ENCODE peak calls at places on chromosomes 16 and 17, in six cellular contexts. One of them, this sample, is unnamed.

GRCh38 chr17:37682007-37682406 is 38.8 kb upstream of the DDX52 start:
- DNase-seq in GM23338: no peak
- DNase-seq in HCT116: no peak
- DNase-seq in fibroblast of lung: no peak
- DNase-seq in IMR-90: no peak
- DNase-seq in keratinocyte: no peak
- DNase-seq in this sample: no peak

GRCh38 chr16:47732122-47732805 is 271.1 kb downstream of the PHKB start:
- DNase-seq in GM23338: peak; percentile 2
- DNase-seq in HCT116: peak; percentile 42
- DNase-seq in fibroblast of lung: peak; percentile 99
- DNase-seq in IMR-90: peak; percentile 98
- DNase-seq in keratinocyte: peak; percentile 72
- DNase-seq in this sample: peak; percentile 79

GRCh38 chr17:19250421-19251141 is 13.4 kb downstream of the EPN2 start:
- DNase-seq in GM23338: no peak
- DNase-seq in HCT116: no peak
- DNase-seq in fibroblast of lung: no peak
- DNase-seq in IMR-90: no peak
- DNase-seq in keratinocyte: no peak
- DNase-seq in this sample: no peak

GRCh38 chr17:72870437-72870985 is 222.0 kb downstream of the SLC39A11 start:
- DNase-seq in GM23338: no peak
- DNase-seq in HCT116: no peak
- DNase-seq in fibroblast of lung: no peak
- DNase-seq in IMR-90: no peak
- DNase-seq in keratinocyte: no peak
- DNase-seq in this sample: no peak

GRCh38 chr17:63150994-63151464 is 185.0 kb downstream of the TANC2 start:
- DNase-seq in GM23338: peak; percentile 27
- DNase-seq in HCT116: no peak
- DNase-seq in fibroblast of lung: peak; percentile 73
- DNase-seq in IMR-90: peak; percentile 80
- DNase-seq in keratinocyte: no peak
- DNase-seq in this sample: no peak

GRCh38 chr17:63558441-63558840 is 8.2 kb downstream of the DCAF7 start:
- DNase-seq in GM23338: no peak
- DNase-seq in HCT116: no peak
- DNase-seq in fibroblast of lung: no peak
- DNase-seq in IMR-90: no peak
- DNase-seq in keratinocyte: no peak
- DNase-seq in this sample: no peak

GRCh38 chr17:39548494-39548893 is 59.2 kb downstream of the NEUROD2 start:
- DNase-seq in GM23338: no peak
- DNase-seq in HCT116: no peak
- DNase-seq in fibroblast of lung: no peak
- DNase-seq in IMR-90: no peak
- DNase-seq in keratinocyte: no peak
- DNase-seq in this sample: no peak

GRCh38 chr17:9806709-9807108 is 15.2 kb downstream of the GSG1L2 start:
- DNase-seq in GM23338: no peak
- DNase-seq in HCT116: no peak
- DNase-seq in fibroblast of lung: no peak
- DNase-seq in IMR-90: no peak
- DNase-seq in keratinocyte: no peak
- DNase-seq in this sample: no peak

GRCh38 chr17:72615627-72615991 is 476.9 kb downstream of the SLC39A11 start:
- DNase-seq in GM23338: no peak
- DNase-seq in HCT116: no peak
- DNase-seq in fibroblast of lung: no peak
- DNase-seq in IMR-90: no peak
- DNase-seq in keratinocyte: no peak
- DNase-seq in this sample: no peak

GRCh38 chr17:386145-386876 is 33.7 kb upstream of the RPH3AL start:
- DNase-seq in GM23338: peak; percentile 80
- DNase-seq in HCT116: peak; percentile 6
- DNase-seq in fibroblast of lung: peak; percentile 23
- DNase-seq in IMR-90: no peak
- DNase-seq in keratinocyte: no peak
- DNase-seq in this sample: peak; percentile 99

GRCh38 chr17:15343749-15344148 is 2.4 kb upstream of the TEKT3 start:
- DNase-seq in GM23338: no peak
- DNase-seq in HCT116: no peak
- DNase-seq in fibroblast of lung: peak; percentile 69
- DNase-seq in IMR-90: peak; percentile 75
- DNase-seq in keratinocyte: no peak
- DNase-seq in this sample: peak; percentile 96

GRCh38 chr17:4488989-4489595 is 9.6 kb upstream of the SPNS2 start:
- DNase-seq in GM23338: no peak
- DNase-seq in HCT116: no peak
- DNase-seq in fibroblast of lung: no peak
- DNase-seq in IMR-90: no peak
- DNase-seq in keratinocyte: no peak
- DNase-seq in this sample: peak; percentile 62

GRCh38 chr16:85228970-85229430 is 116.7 kb upstream of the CIBAR2 start:
- DNase-seq in GM23338: no peak
- DNase-seq in HCT116: no peak
- DNase-seq in fibroblast of lung: no peak
- DNase-seq in IMR-90: no peak
- DNase-seq in keratinocyte: no peak
- DNase-seq in this sample: no peak

GRCh38 chr17:67227488-67227887 is 17.5 kb downstream of the HELZ start:
- DNase-seq in GM23338: no peak
- DNase-seq in HCT116: no peak
- DNase-seq in fibroblast of lung: peak; percentile 46
- DNase-seq in IMR-90: peak; percentile 28
- DNase-seq in keratinocyte: no peak
- DNase-seq in this sample: no peak

GRCh38 chr16:23293016-23293415 is 9.1 kb upstream of the SCNN1B start:
- DNase-seq in GM23338: no peak
- DNase-seq in HCT116: no peak
- DNase-seq in fibroblast of lung: no peak
- DNase-seq in IMR-90: no peak
- DNase-seq in keratinocyte: no peak
- DNase-seq in this sample: no peak
- H4K20me1 ChIP-seq in GM23338: no peaks in the 10 kb centered on the region
- H4K20me1 ChIP-seq in HCT116: no peaks in the 10 kb centered on the region
- H4K20me1 ChIP-seq in fibroblast of lung: no peaks in the 10 kb centered on the region
- H4K20me1 ChIP-seq in IMR-90: no peaks in the 10 kb centered on the region
- H4K20me1 ChIP-seq in keratinocyte: no peaks in the 10 kb centered on the region
- H4K20me1 ChIP-seq in this sample: no peaks in the 10 kb centered on the region

DNA sequence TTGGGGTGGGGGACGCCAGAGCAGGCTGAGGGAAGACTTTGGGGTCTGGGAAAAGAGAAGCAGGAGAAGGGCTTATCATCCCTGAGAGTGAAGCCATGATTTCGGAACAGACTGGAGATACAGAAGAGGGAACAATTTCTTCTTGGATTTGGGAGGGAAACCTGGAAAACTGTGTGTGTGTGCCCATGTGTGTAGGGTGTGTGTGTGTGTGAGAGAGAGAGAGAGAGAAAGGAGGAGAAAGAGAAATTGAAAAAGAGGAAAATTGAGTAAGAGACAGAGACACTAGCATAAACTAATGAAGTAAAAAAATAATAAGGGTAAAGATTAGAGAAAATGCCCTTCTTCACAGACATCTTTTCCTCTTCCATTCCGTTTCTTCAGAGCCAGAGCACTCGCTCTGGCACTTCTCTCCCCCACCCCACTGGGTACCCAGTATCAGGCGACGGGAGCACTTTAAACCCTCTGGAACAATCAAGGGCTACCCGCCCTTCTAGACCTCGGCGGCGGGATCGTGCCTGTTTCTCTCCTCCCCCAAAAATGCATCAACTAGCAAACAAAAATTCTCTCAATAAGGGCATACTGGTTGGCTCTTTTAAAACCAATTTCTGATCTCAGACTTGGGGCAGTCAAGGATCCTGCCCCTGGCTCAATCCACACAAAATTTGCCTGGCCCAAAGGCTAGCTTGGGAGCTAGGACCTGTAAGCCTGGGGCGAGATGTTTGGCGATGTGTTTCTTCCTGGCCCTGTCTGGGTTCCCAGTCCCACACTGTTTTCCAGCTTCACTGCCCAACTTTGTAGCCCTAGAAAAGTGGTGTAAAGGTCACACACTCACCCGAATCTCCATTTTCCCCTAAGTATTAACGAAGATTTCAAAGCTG is 14.1 kb upstream of the HOXB2 start:
- DNase-seq in GM23338: no peak
- DNase-seq in HCT116: no peak
- DNase-seq in fibroblast of lung: no peak
- DNase-seq in IMR-90: no peak
- DNase-seq in keratinocyte: no peak
- DNase-seq in this sample: no peak
- H4K20me1 ChIP-seq in GM23338: peaks cover 65% of the 10 kb centered on the region
- H4K20me1 ChIP-seq in HCT116: no peaks in the 10 kb centered on the region
- H4K20me1 ChIP-seq in fibroblast of lung: no peaks in the 10 kb centered on the region
- H4K20me1 ChIP-seq in IMR-90: peaks cover 21% of the 10 kb centered on the region
- H4K20me1 ChIP-seq in keratinocyte: no peaks in the 10 kb centered on the region
- H4K20me1 ChIP-seq in this sample: no peaks in the 10 kb centered on the region

GRCh38 chr16:28182183-28182582 is 29.6 kb downstream of the XPO6 start:
- DNase-seq in GM23338: no peak
- DNase-seq in HCT116: no peak
- DNase-seq in fibroblast of lung: peak; percentile 53
- DNase-seq in IMR-90: peak; percentile 66
- DNase-seq in keratinocyte: no peak
- DNase-seq in this sample: no peak

GRCh38 chr16:28183930-28184329 is 27.8 kb downstream of the XPO6 start:
- DNase-seq in GM23338: no peak
- DNase-seq in HCT116: no peak
- DNase-seq in fibroblast of lung: no peak
- DNase-seq in IMR-90: no peak
- DNase-seq in keratinocyte: no peak
- DNase-seq in this sample: no peak

GRCh38 chr16:28181557-28181914 is 30.2 kb downstream of the XPO6 start:
- DNase-seq in GM23338: no peak
- DNase-seq in HCT116: peak; percentile 51
- DNase-seq in fibroblast of lung: peak; percentile 96
- DNase-seq in IMR-90: peak; percentile 97
- DNase-seq in keratinocyte: peak; percentile 52
- DNase-seq in this sample: no peak

GRCh38 chr16:28184625-28185024 is 27.1 kb downstream of the XPO6 start:
- DNase-seq in GM23338: no peak
- DNase-seq in HCT116: no peak
- DNase-seq in fibroblast of lung: no peak
- DNase-seq in IMR-90: no peak
- DNase-seq in keratinocyte: no peak
- DNase-seq in this sample: no peak

GRCh38 chr16:28183441-28183840 is 28.3 kb downstream of the XPO6 start:
- DNase-seq in GM23338: no peak
- DNase-seq in HCT116: no peak
- DNase-seq in fibroblast of lung: no peak
- DNase-seq in IMR-90: no peak
- DNase-seq in keratinocyte: no peak
- DNase-seq in this sample: no peak
- H4K20me1 ChIP-seq in GM23338: peaks cover 56% of the 10 kb centered on the region
- H4K20me1 ChIP-seq in HCT116: peaks cover 44% of the 10 kb centered on the region
- H4K20me1 ChIP-seq in fibroblast of lung: peaks cover 1% of the 10 kb centered on the region
- H4K20me1 ChIP-seq in IMR-90: peaks cover 38% of the 10 kb centered on the region
- H4K20me1 ChIP-seq in keratinocyte: peaks cover 29% of the 10 kb centered on the region
- H4K20me1 ChIP-seq in this sample: peaks cover 56% of the 10 kb centered on the region

DNA sequence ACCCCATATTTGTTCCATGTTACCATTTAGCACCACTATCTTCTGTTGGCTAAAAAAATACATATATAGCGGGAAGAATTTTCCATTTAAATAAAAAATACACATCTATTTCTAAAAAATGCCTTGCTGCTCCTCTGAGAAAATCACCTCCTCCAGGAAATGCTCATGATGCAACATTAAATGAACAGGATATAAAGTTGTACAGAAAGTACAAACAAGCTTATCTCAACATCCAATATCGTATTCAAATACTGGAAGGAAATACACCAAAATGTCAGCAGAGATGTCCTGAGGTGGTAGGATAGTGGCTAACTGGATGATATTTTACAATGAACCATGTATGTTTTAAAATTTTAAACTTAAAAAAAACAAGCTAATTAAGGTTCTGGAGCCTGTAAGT is 21.3 kb downstream of the GNA13 start:
- DNase-seq in GM23338: no peak
- DNase-seq in HCT116: no peak
- DNase-seq in fibroblast of lung: no peak
- DNase-seq in IMR-90: no peak
- DNase-seq in keratinocyte: no peak
- DNase-seq in this sample: no peak
- H4K20me1 ChIP-seq in GM23338: peaks cover 26% of the 10 kb centered on the region
- H4K20me1 ChIP-seq in HCT116: peaks cover 13% of the 10 kb centered on the region
- H4K20me1 ChIP-seq in fibroblast of lung: no peaks in the 10 kb centered on the region
- H4K20me1 ChIP-seq in IMR-90: peaks cover 62% of the 10 kb centered on the region
- H4K20me1 ChIP-seq in keratinocyte: peaks cover 12% of the 10 kb centered on the region
- H4K20me1 ChIP-seq in this sample: peaks cover 19% of the 10 kb centered on the region

GRCh38 chr16:12236491-12237030 is 260.0 kb downstream of the SNX29 start:
- DNase-seq in GM23338: no peak
- DNase-seq in HCT116: no peak
- DNase-seq in fibroblast of lung: peak; percentile 23
- DNase-seq in IMR-90: peak; percentile 20
- DNase-seq in keratinocyte: no peak
- DNase-seq in this sample: no peak
- H4K20me1 ChIP-seq in GM23338: no peaks in the 10 kb centered on the region
- H4K20me1 ChIP-seq in HCT116: no peaks in the 10 kb centered on the region
- H4K20me1 ChIP-seq in fibroblast of lung: no peaks in the 10 kb centered on the region
- H4K20me1 ChIP-seq in IMR-90: no peaks in the 10 kb centered on the region
- H4K20me1 ChIP-seq in keratinocyte: peaks cover 2% of the 10 kb centered on the region
- H4K20me1 ChIP-seq in this sample: no peaks in the 10 kb centered on the region

GRCh38 chr16:2770057-2770780 is 6.9 kb downstream of the ELOB start:
- DNase-seq in GM23338: no peak
- DNase-seq in HCT116: no peak
- DNase-seq in fibroblast of lung: no peak
- DNase-seq in IMR-90: no peak
- DNase-seq in keratinocyte: no peak
- DNase-seq in this sample: peak; percentile 66
- H4K20me1 ChIP-seq in GM23338: peaks cover 18% of the 10 kb centered on the region
- H4K20me1 ChIP-seq in HCT116: peaks cover 15% of the 10 kb centered on the region
- H4K20me1 ChIP-seq in fibroblast of lung: peaks cover 6% of the 10 kb centered on the region
- H4K20me1 ChIP-seq in IMR-90: peaks cover 94% of the 10 kb centered on the region
- H4K20me1 ChIP-seq in keratinocyte: peaks cover 30% of the 10 kb centered on the region
- H4K20me1 ChIP-seq in this sample: peaks cover 73% of the 10 kb centered on the region

DNA sequence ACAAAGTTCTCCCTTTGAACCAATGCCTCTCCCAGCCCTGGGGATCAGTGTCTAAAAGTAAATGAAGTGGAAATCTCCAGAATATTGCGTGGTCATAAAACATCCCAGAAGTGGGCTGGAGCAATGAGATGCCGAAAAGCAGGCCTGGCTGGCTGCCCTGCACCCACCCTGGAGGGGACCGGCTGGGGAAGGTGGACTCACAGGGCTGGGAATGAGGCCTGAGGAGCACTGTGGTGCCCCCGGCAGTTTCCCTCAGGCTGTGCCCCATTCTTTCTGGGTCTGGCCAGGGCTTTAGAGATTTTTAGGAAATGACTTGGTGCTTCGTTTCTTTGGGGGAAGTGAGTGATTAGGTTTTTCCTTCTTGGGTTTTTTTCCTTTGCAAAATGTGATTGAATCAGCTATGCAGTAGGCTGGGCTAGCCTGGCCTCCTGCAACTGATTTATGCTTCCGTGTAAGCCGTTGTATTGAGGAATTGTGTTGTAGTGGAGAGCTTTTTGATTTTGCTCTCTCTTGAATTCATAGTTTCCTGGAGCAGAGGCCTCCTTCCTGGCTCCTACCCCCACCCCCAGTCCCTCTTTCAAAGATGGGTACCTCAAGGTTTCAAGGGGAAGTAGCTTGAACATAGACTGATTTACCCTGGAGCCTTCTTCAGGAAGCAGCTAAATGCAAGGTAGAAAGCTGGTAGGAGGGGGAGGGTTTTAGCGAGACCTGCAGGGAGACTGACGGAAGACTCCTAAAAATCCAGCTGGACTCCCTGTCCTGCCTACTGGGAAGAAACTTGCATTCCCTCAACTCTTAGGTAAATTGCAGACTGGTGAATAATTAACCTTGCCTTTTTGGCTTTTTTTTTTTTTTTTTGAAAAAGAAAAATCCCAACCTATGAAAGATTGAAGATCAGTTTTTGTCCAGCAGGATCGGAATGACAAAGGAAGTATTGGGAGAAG is 170.3 kb downstream of the RAB11FIP4 start:
- DNase-seq in GM23338: no peak
- DNase-seq in HCT116: no peak
- DNase-seq in fibroblast of lung: peak; percentile 78
- DNase-seq in IMR-90: peak; percentile 49
- DNase-seq in keratinocyte: no peak
- DNase-seq in this sample: peak; percentile 95
- H4K20me1 ChIP-seq in GM23338: peaks cover 3% of the 10 kb centered on the region
- H4K20me1 ChIP-seq in HCT116: no peaks in the 10 kb centered on the region
- H4K20me1 ChIP-seq in fibroblast of lung: no peaks in the 10 kb centered on the region
- H4K20me1 ChIP-seq in IMR-90: peaks cover 28% of the 10 kb centered on the region
- H4K20me1 ChIP-seq in keratinocyte: no peaks in the 10 kb centered on the region
- H4K20me1 ChIP-seq in this sample: peaks cover 59% of the 10 kb centered on the region

This sample was measured in osteoblast.